ENCODE peak calls at places on chromosomes 2 and 18, in seven cellular contexts. U, N, P, E, Q, I and T are unnamed samples.

GRCh38 chr2:217637268-217637615 is 365.6 kb downstream of the TNS1 start:
- DNase-seq in I (no peak), N (no peak), U (no peak), Q (no peak), P (no peak), E (no peak), T (no peak)

GRCh38 chr18:46570134-46570533 is 86.9 kb downstream of the LOXHD1 start:
- DNase-seq in Q (no peak), I (no peak), E (no peak), U (no peak), P (no peak), N (no peak), T (no peak)

GRCh38 chr2:42714686-42715085 is 49.2 kb downstream of the OXER1 start:
- DNase-seq in N (no peak), E (no peak), I (no peak), Q (no peak), P (no peak), U (no peak), T (no peak)

GRCh38 chr18:31420032-31420431 is 27.5 kb upstream of the DSG3 start:
- DNase-seq in P (no peak), E (no peak), Q (no peak), I (no peak), N (no peak), U (no peak), T (no peak)

GRCh38 chr2:98656800-98657199 is 48.4 kb downstream of the UNC50 start:
- DNase-seq in U (no peak), I (no peak), P (no peak), Q (no peak), N (no peak), E (no peak), T (no peak)

GRCh38 chr2:240615409-240615808 is 9.9 kb upstream of the GPR35 start:
- DNase-seq in U (no peak), P (no peak), Q (no peak), I (no peak), E (no peak), N (no peak), T (no peak)

GRCh38 chr2:216922170-216922780 is 62.4 kb upstream of the TNP1 start:
- DNase-seq in U (no peak), Q (no peak), I (no peak), N (no peak), P (no peak), E (no peak), T (peak; percentile 44)

GRCh38 chr2:97770450-97770849 is 57.1 kb downstream of the ZAP70 start:
- DNase-seq in N (no peak), E (no peak), Q (no peak), U (no peak), P (no peak), I (no peak), T (no peak)